ENCODE peak calls at places on chromosomes 5 and 9, in eight cellular contexts. U is CD8-positive, alpha-beta T cell; Q is IMR-90; G is OCI-LY7; L is MM.1S; K is mammary epithelial cell; W is GM23338; O is body of pancreas. F is an unnamed sample. For H3K4me1, the result is how much of the 10 kb centered on the place peaks cover.

GRCh38 chr9:1051286-1052118 is 1.3 kb downstream of the DMRT2 start:
- DNase-seq in U (no peak), Q (no peak), G (peak), L (peak), K (peak), W (peak), O (peak), F (peak)

GRCh38 chr9:23342296-23342695 is 483.7 kb downstream of the ELAVL2 start:
- DNase-seq in U (no peak), Q (no peak), G (no peak), L (no peak), K (peak), W (no peak), O (no peak), F (no peak)

GRCh38 chr9:106920701-106921283 is 57.8 kb downstream of the ZNF462 start:
- DNase-seq in U (no peak), Q (peak), G (no peak), L (no peak), K (peak), W (no peak), O (no peak), F (no peak)

GRCh38 chr9:91207481-91207888 is 154.2 kb downstream of the AUH start:
- DNase-seq in U (no peak), Q (peak), G (no peak), L (no peak), K (peak), W (no peak), O (no peak), F (peak)

GRCh38 chr5:167934561-167934971 is 356.9 kb upstream of the WWC1 start:
- DNase-seq in U (no peak), Q (no peak), G (no peak), L (no peak), K (peak), W (no peak), O (no peak), F (peak)

GRCh38 chr9:116149844-116150243 is 3.7 kb upstream of the PAPPA start:
- DNase-seq in U (no peak), Q (no peak), G (peak), L (peak), K (no peak), W (peak), O (peak), F (no peak)

GRCh38 chr9:122379340-122379739 is 8.5 kb downstream of the PTGS1 start:
- DNase-seq in U (no peak), Q (no peak), G (peak), L (peak), K (no peak), W (peak), O (no peak), F (no peak)

GRCh38 chr5:157914389-157914788 is 55.4 kb upstream of the CLINT1 start:
- DNase-seq in U (no peak), Q (no peak), G (no peak), L (no peak), K (no peak), W (no peak), O (no peak), F (no peak)

GRCh38 chr5:91219141-91219802 is 163.8 kb downstream of the ARRDC3 start:
- DNase-seq in U (no peak), Q (peak), G (no peak), L (no peak), K (peak), W (peak), O (peak), F (no peak)

GRCh38 chr5:132414634-132415377 is 45.3 kb downstream of the SLC22A5 start:
- DNase-seq in U (no peak), Q (no peak), G (no peak), L (peak), K (peak), W (no peak), O (no peak), F (peak)

GRCh38 chr9:134158242-134158641 is 6.1 kb downstream of the RNU6ATAC start:
- DNase-seq in U (no peak), Q (no peak), G (no peak), L (no peak), K (no peak), W (no peak), O (no peak), F (no peak)

GRCh38 chr5:174159327-174160247 is 114.1 kb downstream of the NSG2 start:
- DNase-seq in U (no peak), Q (no peak), G (no peak), L (no peak), K (peak), W (no peak), O (no peak), F (no peak)

GRCh38 chr9:101388507-101388993 is 3.7 kb upstream of the BAAT start:
- DNase-seq in U (no peak), Q (no peak), G (no peak), L (no peak), K (no peak), W (peak), O (no peak), F (no peak)

GRCh38 chr5:87361536-87362213 is 51.1 kb downstream of the CCNH start:
- DNase-seq in U (no peak), Q (no peak), G (no peak), L (no peak), K (peak), W (no peak), O (no peak), F (peak)

GRCh38 chr5:120734033-120734432 is 269.9 kb downstream of the PRR16 start:
- DNase-seq in U (no peak), Q (no peak), G (no peak), L (no peak), K (no peak), W (peak), O (no peak), F (no peak)

GRCh38 chr9:133969681-133970580 is 22.2 kb downstream of the VAV2 start:
- DNase-seq in U (no peak), Q (no peak), G (no peak), L (no peak), K (no peak), W (no peak), O (peak), F (no peak)

GRCh38 chr5:157204765-157205164 is 24.1 kb downstream of the ITK start:
- DNase-seq in U (no peak), Q (no peak), G (peak), L (no peak), K (no peak), W (no peak), O (no peak), F (no peak)

GRCh38 chr5:54024466-54024865 is 285.9 kb downstream of the ARL15 start:
- DNase-seq in U (no peak), Q (peak), G (no peak), L (no peak), K (peak), W (no peak), O (no peak), F (peak)

GRCh38 chr9:112605518-112605917 is 112.4 kb downstream of the INIP start:
- DNase-seq in U (no peak), Q (no peak), G (no peak), L (no peak), K (no peak), W (no peak), O (no peak), F (no peak)

DNA sequence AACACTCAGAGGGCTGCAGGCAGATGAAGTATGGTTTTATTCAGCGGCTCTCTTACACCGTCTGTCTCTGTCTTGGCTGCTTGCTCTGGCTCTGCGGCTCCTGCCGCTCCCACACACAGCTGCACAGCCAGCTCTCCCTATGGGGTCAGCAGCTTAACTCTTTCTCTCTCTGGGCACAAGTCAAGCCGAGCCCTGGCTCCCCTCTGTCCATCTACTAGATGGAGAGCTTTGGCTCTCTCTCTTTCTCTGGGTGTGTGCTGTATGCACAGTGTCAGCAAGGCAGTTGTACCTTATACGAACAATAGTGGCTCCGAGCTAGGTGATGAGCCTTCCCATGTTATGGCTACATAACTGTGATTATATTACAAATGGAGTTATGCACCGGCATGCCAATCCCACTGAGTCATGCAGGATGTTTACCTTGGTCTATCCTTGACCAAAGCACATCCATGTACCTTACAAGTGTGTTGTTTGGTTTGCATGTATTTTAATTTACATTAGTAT is 19.3 kb upstream of the PPP2CA start:
- DNase-seq in U (no peak), Q (peak), G (no peak), L (no peak), K (peak), W (peak), O (no peak), F (peak)
- H3K4me1 ChIP-seq in U (under half), Q (under half), G (under half), L (under half), K (under half), W (under half), O (under half), F (under half)

GRCh38 chr5:138464388-138465287 is 641 bp upstream of the EGR1 start:
- DNase-seq in U (peak), Q (peak), G (peak), L (peak), K (peak), W (peak), O (peak), F (peak)
- TF ChIP-seq CTCF in U (peak), Q (no peak), G (peak), L (no peak), K (no peak), W (peak), O (peak), F (no peak)

DNA sequence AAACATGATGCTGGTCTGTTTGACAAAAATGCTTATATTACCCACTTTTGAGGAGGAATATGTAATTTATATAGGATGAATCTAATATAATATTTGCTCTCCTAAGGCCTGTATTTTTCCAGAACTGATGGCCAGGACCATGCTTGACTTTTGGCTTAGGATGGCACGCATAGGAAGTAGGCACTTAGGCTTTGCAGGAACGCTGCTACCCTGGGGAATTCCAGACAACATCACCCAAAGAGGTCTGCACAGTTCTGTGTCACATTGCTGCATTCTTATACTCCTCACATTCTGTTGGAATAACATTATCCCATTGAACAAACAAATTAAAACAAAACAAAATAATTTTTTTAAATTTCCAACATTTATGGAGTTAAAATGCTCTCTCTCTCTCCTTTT is 891.9 kb downstream of the TLE1 start:
- DNase-seq in U (no peak), Q (no peak), G (no peak), L (no peak), K (no peak), W (no peak), O (no peak), F (no peak)
- H3K4me1 ChIP-seq in U (under half), Q (under half), G (under half), L (under half), K (under half), W (under half), O (under half), F (under half)

GRCh38 chr5:99169309-99169708 is 240.5 kb upstream of the CHD1 start:
- DNase-seq in U (no peak), Q (no peak), G (no peak), L (no peak), K (no peak), W (peak), O (no peak), F (peak)
- TF ChIP-seq CTCF in U (no peak), Q (peak), G (peak), L (no peak), K (peak), W (peak), O (no peak), F (peak)

GRCh38 chr9:127543973-127544533 is 68.0 kb upstream of the STXBP1 start:
- DNase-seq in U (no peak), Q (no peak), G (no peak), L (no peak), K (no peak), W (no peak), O (peak), F (no peak)
- H3K4me1 ChIP-seq in U (under half), Q (half or more), G (under half), L (under half), K (half or more), W (under half), O (half or more), F (under half)

GRCh38 chr5:92644271-92644886 is 936.6 kb downstream of the NR2F1-AS1 start:
- DNase-seq in U (no peak), Q (no peak), G (no peak), L (no peak), K (no peak), W (peak), O (no peak), F (peak)
- TF ChIP-seq CTCF in U (no peak), Q (no peak), G (no peak), L (no peak), K (no peak), W (peak), O (peak), F (no peak)

GRCh38 chr9:94607340-94607695 is 13.7 kb upstream of the FBP2 start:
- DNase-seq in U (no peak), Q (no peak), G (peak), L (no peak), K (no peak), W (no peak), O (no peak), F (no peak)

GRCh38 chr9:94610181-94610591 is 16.6 kb upstream of the FBP2 start:
- DNase-seq in U (no peak), Q (no peak), G (no peak), L (no peak), K (no peak), W (no peak), O (no peak), F (peak)

GRCh38 chr9:94602666-94603065 is 9.0 kb upstream of the FBP2 start:
- DNase-seq in U (no peak), Q (no peak), G (no peak), L (no peak), K (no peak), W (no peak), O (no peak), F (no peak)

GRCh38 chr9:94603259-94603776 is 9.7 kb upstream of the FBP2 start:
- DNase-seq in U (peak), Q (peak), G (peak), L (peak), K (peak), W (peak), O (peak), F (peak)

DNA sequence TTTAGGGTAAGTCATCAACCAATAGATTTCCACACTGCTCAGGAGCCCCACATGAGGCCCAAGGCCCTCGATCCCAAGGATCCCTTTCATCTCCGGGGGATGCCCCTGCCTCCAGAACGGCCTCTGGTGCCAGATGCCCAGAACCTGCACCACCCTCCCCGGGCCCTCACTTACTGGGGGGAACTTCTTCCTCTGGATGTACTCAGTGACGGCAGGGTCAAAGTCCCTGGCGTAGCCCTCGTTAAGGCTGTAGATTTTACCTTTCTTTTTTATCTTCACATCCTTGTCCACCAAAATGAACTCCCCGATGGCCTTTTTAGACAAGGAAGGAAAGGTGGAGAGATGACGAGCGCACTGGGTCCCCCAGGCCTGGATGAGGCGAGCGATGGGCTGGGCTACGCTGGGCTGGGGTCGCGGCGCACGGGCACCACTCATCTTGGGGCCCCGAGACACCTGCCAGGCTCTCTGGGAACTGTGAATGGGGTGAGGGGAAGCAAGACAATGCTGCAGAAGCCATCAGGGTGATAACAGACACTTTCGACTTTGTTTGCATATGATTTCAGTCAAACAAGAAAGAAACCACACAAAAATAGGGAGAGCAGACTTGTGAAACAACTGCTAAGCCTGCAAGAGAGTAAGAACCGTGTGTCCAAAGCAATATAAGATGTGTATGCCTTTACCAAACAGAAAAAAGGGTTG is 13.2 kb upstream of the FBP2 start:
- DNase-seq in U (no peak), Q (no peak), G (peak), L (peak), K (no peak), W (no peak), O (no peak), F (no peak)
- H3K4me1 ChIP-seq in U (under half), Q (under half), G (half or more), L (under half), K (under half), W (under half), O (half or more), F (under half)

DNA sequence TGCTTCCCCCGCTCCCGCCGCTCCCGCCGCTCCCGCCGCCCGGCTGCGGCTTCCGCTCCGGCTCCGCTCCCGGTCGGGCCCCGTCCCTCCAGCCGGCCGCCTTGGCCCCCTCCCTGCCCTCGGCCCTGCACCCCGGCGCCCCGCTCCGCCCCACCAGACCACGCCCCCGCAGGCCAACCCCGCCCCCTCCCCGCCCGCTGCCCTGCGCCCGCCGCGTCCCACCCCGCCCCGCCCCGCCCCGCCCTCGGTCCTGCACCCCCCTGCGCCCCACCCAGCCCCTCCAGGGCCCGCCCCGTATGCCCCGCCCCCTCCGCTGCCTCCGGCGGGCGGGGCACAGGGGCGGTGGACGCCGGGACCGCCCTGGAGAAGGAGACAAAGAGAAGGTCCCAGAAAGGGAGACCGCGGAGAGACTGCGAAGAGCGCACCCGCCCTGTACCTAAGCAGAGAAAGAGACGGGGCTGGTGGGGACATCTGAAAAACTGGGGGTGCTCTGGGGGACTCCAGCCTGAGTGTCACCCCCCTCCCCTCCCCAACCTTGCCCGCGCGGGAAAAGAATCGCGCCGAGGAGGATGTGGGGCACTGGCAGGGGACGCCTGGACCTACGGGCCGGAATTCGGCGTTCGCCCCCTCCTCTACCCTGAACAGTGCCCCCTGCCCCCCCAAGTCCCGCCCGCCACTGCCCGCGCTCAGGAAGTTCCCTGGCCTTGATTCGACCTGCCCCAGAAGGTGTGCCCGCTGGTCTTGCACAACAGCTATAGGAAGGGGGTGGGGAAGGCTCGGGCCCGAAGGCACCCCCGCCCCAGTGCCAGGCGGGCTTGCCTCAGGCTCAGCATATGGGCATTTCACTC is 42.9 kb upstream of the STXBP1 start:
- DNase-seq in U (peak), Q (peak), G (peak), L (peak), K (peak), W (peak), O (peak), F (peak)
- TF ChIP-seq CTCF in U (no peak), Q (no peak), G (no peak), L (no peak), K (no peak), W (no peak), O (no peak), F (no peak)

DNA sequence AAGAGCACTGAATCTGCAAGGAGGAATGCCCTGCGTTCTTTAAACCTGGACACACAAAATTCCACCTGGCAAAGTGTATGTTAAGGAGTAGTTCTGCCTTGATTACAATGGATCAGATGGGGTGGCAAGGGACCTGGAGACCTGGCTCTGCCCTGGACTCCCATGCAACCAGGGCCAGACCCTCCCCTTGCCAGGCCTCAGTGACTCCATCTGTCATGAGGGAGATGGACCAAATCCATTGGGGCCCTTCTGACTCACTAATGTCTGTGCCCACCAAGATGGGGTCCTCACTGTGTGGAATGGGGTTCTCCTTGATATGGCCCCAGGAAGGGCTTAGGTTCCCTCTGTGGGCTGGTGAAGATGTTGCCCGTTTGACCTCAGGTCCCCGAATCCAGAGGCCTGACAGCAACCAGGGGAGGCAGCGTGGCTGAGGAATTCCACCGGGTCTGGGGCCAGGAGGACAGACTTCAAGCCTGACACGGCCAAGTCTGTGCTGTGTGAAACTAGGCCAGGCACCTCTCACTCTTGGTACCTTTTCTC is 100.3 kb downstream of the PAX5 start:
- DNase-seq in U (no peak), Q (no peak), G (no peak), L (no peak), K (no peak), W (no peak), O (no peak), F (no peak)
- H3K4me1 ChIP-seq in U (under half), Q (under half), G (under half), L (under half), K (under half), W (under half), O (under half), F (under half)

GRCh38 chr5:52577546-52577945 is 210.2 kb upstream of the ITGA1 start:
- DNase-seq in U (no peak), Q (no peak), G (no peak), L (no peak), K (no peak), W (no peak), O (no peak), F (no peak)
- TF ChIP-seq CTCF in U (no peak), Q (no peak), G (no peak), L (no peak), K (no peak), W (no peak), O (no peak), F (no peak)

F was measured in cardiac muscle cell.